ENCODE peak calls at places on chromosomes 6 and 20, in five cellular contexts. One of them, this sample, is unnamed.

GRCh38 chr6:11433860-11434259 is 103.7 kb upstream of the TMEM170B start:
- DNase-seq in IMR-90: no peak
- DNase-seq in cardiac muscle cell: no peak
- DNase-seq in PC-9: no peak
- DNase-seq in heart right ventricle: no peak
- DNase-seq in this sample: no peak

GRCh38 chr6:35534396-35535170 is 21.9 kb upstream of the TULP1 start:
- DNase-seq in heart right ventricle: no peak
- DNase-seq in cardiac muscle cell: peak; percentile 30
- DNase-seq in PC-9: no peak
- DNase-seq in IMR-90: no peak
- DNase-seq in this sample: no peak

GRCh38 chr20:53581444-53582311 is 12.0 kb downstream of the ZNF217 start:
- DNase-seq in IMR-90: no peak
- DNase-seq in heart right ventricle: no peak
- DNase-seq in cardiac muscle cell: no peak
- DNase-seq in PC-9: no peak
- DNase-seq in this sample: no peak

GRCh38 chr6:13299403-13299821 is 28.9 kb downstream of the TBC1D7 start:
- DNase-seq in cardiac muscle cell: no peak
- DNase-seq in IMR-90: no peak
- DNase-seq in heart right ventricle: no peak
- DNase-seq in PC-9: no peak
- DNase-seq in this sample: no peak

GRCh38 chr20:52190437-52191131 is 995 bp downstream of the ZFP64 start:
- DNase-seq in PC-9: peak; percentile 52
- DNase-seq in heart right ventricle: peak; percentile 13
- DNase-seq in cardiac muscle cell: peak; percentile 35
- DNase-seq in IMR-90: peak; percentile 11
- DNase-seq in this sample: no peak

GRCh38 chr6:46626228-46626909 is 26.2 kb downstream of the CYP39A1 start:
- DNase-seq in PC-9: no peak
- DNase-seq in IMR-90: peak; percentile 21
- DNase-seq in cardiac muscle cell: peak; percentile 45
- DNase-seq in heart right ventricle: peak; percentile 23
- DNase-seq in this sample: no peak

GRCh38 chr20:60256811-60257210 is 298.6 kb downstream of the CDH26 start:
- DNase-seq in PC-9: no peak
- DNase-seq in heart right ventricle: no peak
- DNase-seq in IMR-90: no peak
- DNase-seq in cardiac muscle cell: no peak
- DNase-seq in this sample: no peak

GRCh38 chr6:73691512-73691911 is 4.5 kb upstream of the CD109 start:
- DNase-seq in cardiac muscle cell: no peak
- DNase-seq in IMR-90: peak; percentile 55
- DNase-seq in heart right ventricle: no peak
- DNase-seq in PC-9: no peak
- DNase-seq in this sample: no peak

GRCh38 chr6:170181338-170181690 is 109.6 kb downstream of the DLL1 start:
- DNase-seq in heart right ventricle: no peak
- DNase-seq in cardiac muscle cell: no peak
- DNase-seq in IMR-90: no peak
- DNase-seq in PC-9: no peak
- DNase-seq in this sample: no peak

GRCh38 chr20:44034451-44034850 is 119.8 kb downstream of the TOX2 start:
- DNase-seq in heart right ventricle: no peak
- DNase-seq in cardiac muscle cell: no peak
- DNase-seq in PC-9: no peak
- DNase-seq in IMR-90: no peak
- DNase-seq in this sample: no peak

GRCh38 chr6:118876201-118876600 is 17.8 kb upstream of the ASF1A start:
- DNase-seq in IMR-90: peak; percentile 55
- DNase-seq in PC-9: no peak
- DNase-seq in heart right ventricle: no peak
- DNase-seq in cardiac muscle cell: no peak
- DNase-seq in this sample: no peak

GRCh38 chr6:511488-512137 is 120.1 kb downstream of the IRF4 start:
- DNase-seq in IMR-90: peak; percentile 20
- DNase-seq in PC-9: no peak
- DNase-seq in heart right ventricle: no peak
- DNase-seq in cardiac muscle cell: no peak
- DNase-seq in this sample: no peak

GRCh38 chr6:90494067-90494773 is 92.7 kb downstream of the MAP3K7 start:
- DNase-seq in IMR-90: no peak
- DNase-seq in cardiac muscle cell: no peak
- DNase-seq in heart right ventricle: no peak
- DNase-seq in PC-9: no peak
- DNase-seq in this sample: no peak

GRCh38 chr20:14877616-14878015 is 540.2 kb upstream of the FLRT3 start:
- DNase-seq in IMR-90: no peak
- DNase-seq in cardiac muscle cell: no peak
- DNase-seq in heart right ventricle: no peak
- DNase-seq in PC-9: no peak
- DNase-seq in this sample: no peak

GRCh38 chr6:80250391-80250997 is 144.0 kb downstream of the BCKDHB start:
- DNase-seq in IMR-90: peak; percentile 16
- DNase-seq in heart right ventricle: no peak
- DNase-seq in cardiac muscle cell: peak; percentile 12
- DNase-seq in PC-9: no peak
- DNase-seq in this sample: no peak

GRCh38 chr6:30380464-30380863 is 35.5 kb downstream of the RPP21 start:
- DNase-seq in heart right ventricle: no peak
- DNase-seq in cardiac muscle cell: no peak
- DNase-seq in PC-9: no peak
- DNase-seq in IMR-90: no peak
- DNase-seq in this sample: no peak

GRCh38 chr6:30883743-30884520 is at the start of gene DDR1:
- DNase-seq in heart right ventricle: peak; percentile 76
- DNase-seq in IMR-90: peak; percentile 54
- DNase-seq in cardiac muscle cell: peak; percentile 91
- DNase-seq in PC-9: peak; percentile 85
- DNase-seq in this sample: no peak

GRCh38 chr6:292506-293184 is 358 bp downstream of the DUSP22 start:
- DNase-seq in IMR-90: peak; percentile 24
- DNase-seq in heart right ventricle: peak; percentile 72
- DNase-seq in PC-9: peak; percentile 64
- DNase-seq in cardiac muscle cell: peak; percentile 39
- DNase-seq in this sample: no peak

GRCh38 chr20:58192567-58192966 is 35.9 kb downstream of the ANKRD60 start:
- DNase-seq in IMR-90: no peak
- DNase-seq in PC-9: no peak
- DNase-seq in cardiac muscle cell: no peak
- DNase-seq in heart right ventricle: no peak
- DNase-seq in this sample: no peak

GRCh38 chr6:47352169-47352568 is 42.5 kb upstream of the TNFRSF21 start:
- DNase-seq in cardiac muscle cell: peak; percentile 24
- DNase-seq in IMR-90: no peak
- DNase-seq in PC-9: no peak
- DNase-seq in heart right ventricle: no peak
- DNase-seq in this sample: no peak

GRCh38 chr6:19714415-19715165 is 122.6 kb upstream of the ID4 start:
- DNase-seq in cardiac muscle cell: no peak
- DNase-seq in PC-9: no peak
- DNase-seq in IMR-90: no peak
- DNase-seq in heart right ventricle: no peak
- DNase-seq in this sample: no peak

GRCh38 chr6:28772480-28773381 is 151.1 kb downstream of the TRIM27 start:
- DNase-seq in PC-9: no peak
- DNase-seq in IMR-90: no peak
- DNase-seq in cardiac muscle cell: no peak
- DNase-seq in heart right ventricle: no peak
- DNase-seq in this sample: no peak

GRCh38 chr20:36493801-36494114 is 47.6 kb upstream of the MYL9 start:
- DNase-seq in IMR-90: peak; percentile 78
- DNase-seq in heart right ventricle: peak; percentile 66
- DNase-seq in cardiac muscle cell: peak; percentile 76
- DNase-seq in PC-9: no peak
- DNase-seq in this sample: peak; percentile 45

GRCh38 chr6:47672816-47673215 is 25.6 kb upstream of the ADGRF4 start:
- DNase-seq in PC-9: no peak
- DNase-seq in heart right ventricle: no peak
- DNase-seq in IMR-90: no peak
- DNase-seq in cardiac muscle cell: no peak
- DNase-seq in this sample: no peak

GRCh38 chr6:71982385-71982784 is 96.0 kb downstream of the RIMS1 start:
- DNase-seq in cardiac muscle cell: no peak
- DNase-seq in PC-9: no peak
- DNase-seq in IMR-90: peak; percentile 1
- DNase-seq in heart right ventricle: no peak
- DNase-seq in this sample: no peak

GRCh38 chr6:56440551-56440981 is 193.2 kb upstream of the COL21A1 start:
- DNase-seq in cardiac muscle cell: no peak
- DNase-seq in PC-9: no peak
- DNase-seq in IMR-90: no peak
- DNase-seq in heart right ventricle: no peak
- DNase-seq in this sample: no peak

GRCh38 chr6:35363293-35363750 is 21.0 kb downstream of the PPARD start:
- DNase-seq in cardiac muscle cell: no peak
- DNase-seq in heart right ventricle: peak; percentile 44
- DNase-seq in PC-9: no peak
- DNase-seq in IMR-90: peak; percentile 39
- DNase-seq in this sample: no peak

GRCh38 chr6:134175532-134176282 is 123.3 kb upstream of the SLC2A12 start:
- DNase-seq in PC-9: peak; percentile 64
- DNase-seq in cardiac muscle cell: peak; percentile 89
- DNase-seq in heart right ventricle: peak; percentile 84
- DNase-seq in IMR-90: peak; percentile 78
- DNase-seq in this sample: no peak

GRCh38 chr6:119077643-119078448 is 618 bp downstream of the FAM184A start:
- DNase-seq in cardiac muscle cell: peak; percentile 15
- DNase-seq in IMR-90: no peak
- DNase-seq in heart right ventricle: peak; percentile 11
- DNase-seq in PC-9: peak; percentile 29
- DNase-seq in this sample: no peak

GRCh38 chr6:90233994-90234393 is 62.6 kb downstream of the BACH2 start:
- DNase-seq in PC-9: no peak
- DNase-seq in IMR-90: no peak
- DNase-seq in cardiac muscle cell: no peak
- DNase-seq in heart right ventricle: no peak
- DNase-seq in this sample: no peak

GRCh38 chr20:53949319-53949839 is 121.0 kb downstream of the BCAS1 start:
- DNase-seq in PC-9: peak; percentile 61
- DNase-seq in cardiac muscle cell: peak; percentile 88
- DNase-seq in IMR-90: peak; percentile 94
- DNase-seq in heart right ventricle: peak; percentile 41
- DNase-seq in this sample: no peak

GRCh38 chr6:107080036-107080435 is 35.3 kb downstream of the BEND3 start:
- DNase-seq in PC-9: no peak
- DNase-seq in heart right ventricle: no peak
- DNase-seq in IMR-90: no peak
- DNase-seq in cardiac muscle cell: no peak
- DNase-seq in this sample: no peak

GRCh38 chr6:31079656-31080261 is 32.6 kb downstream of the C6orf15 start:
- DNase-seq in PC-9: peak; percentile 64
- DNase-seq in cardiac muscle cell: peak; percentile 73
- DNase-seq in heart right ventricle: peak; percentile 63
- DNase-seq in IMR-90: peak; percentile 61
- DNase-seq in this sample: peak; percentile 41

DNA sequence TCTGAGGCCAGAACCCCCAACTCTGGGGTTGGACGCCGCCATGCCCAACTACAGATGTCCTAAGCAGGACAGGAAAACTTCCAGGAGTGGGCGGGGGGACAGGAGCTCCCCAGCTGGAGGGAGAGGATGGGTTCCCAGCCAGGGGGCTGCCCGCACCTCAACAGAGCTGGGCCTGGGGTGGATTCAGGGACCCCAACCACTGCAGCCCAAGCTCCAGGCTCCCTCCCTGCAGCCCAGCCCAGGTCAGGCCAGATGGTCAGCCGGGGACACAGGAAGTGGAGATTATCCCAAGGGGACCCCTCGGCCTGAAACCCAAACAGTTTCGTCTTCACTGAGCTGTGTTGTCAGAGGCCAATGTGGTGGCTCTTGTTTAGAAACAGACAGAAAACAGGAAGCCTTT is 9.4 kb downstream of the LAMA5 start:
- DNase-seq in PC-9: no peak
- DNase-seq in heart right ventricle: no peak
- DNase-seq in IMR-90: no peak
- DNase-seq in cardiac muscle cell: no peak
- DNase-seq in this sample: no peak
- H3K27ac ChIP-seq in PC-9: peak overlapping the region; percentile 86
- H3K27ac ChIP-seq in heart right ventricle: peak overlapping the region; percentile 89
- H3K27ac ChIP-seq in IMR-90: no peak overlapping the region
- H3K27ac ChIP-seq in cardiac muscle cell: no peak overlapping the region
- H3K27ac ChIP-seq in this sample: no peak overlapping the region

DNA sequence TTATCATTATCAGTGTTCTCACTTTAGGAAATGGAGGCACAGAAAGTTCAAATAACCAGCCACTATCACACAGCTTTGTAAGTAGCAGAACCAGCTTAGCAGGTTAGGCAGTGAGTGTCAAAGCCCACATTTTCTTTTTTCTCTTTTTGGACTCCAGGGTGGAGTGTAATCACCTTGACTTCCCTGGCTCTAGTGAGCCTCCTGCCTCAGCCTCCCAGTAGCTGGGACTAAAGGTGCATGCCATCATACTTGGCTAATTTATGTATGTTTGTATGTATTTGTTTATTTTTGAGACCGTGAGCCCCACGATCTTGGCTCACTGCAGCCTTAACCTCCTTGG is 7.8 kb upstream of the NCOA3 start:
- DNase-seq in cardiac muscle cell: no peak
- DNase-seq in IMR-90: no peak
- DNase-seq in PC-9: peak; percentile 42
- DNase-seq in heart right ventricle: no peak
- DNase-seq in this sample: no peak
- TF ChIP-seq CTCF in cardiac muscle cell: no peak
- TF ChIP-seq CTCF in IMR-90: no peak
- TF ChIP-seq CTCF in PC-9: no peak
- TF ChIP-seq CTCF in heart right ventricle: no peak
- TF ChIP-seq CTCF in this sample: no peak

GRCh38 chr6:18211338-18211737 is 53.0 kb downstream of the DEK start:
- DNase-seq in IMR-90: no peak
- DNase-seq in heart right ventricle: no peak
- DNase-seq in cardiac muscle cell: no peak
- DNase-seq in PC-9: no peak
- DNase-seq in this sample: no peak
- H3K4me3 ChIP-seq in IMR-90: no peak overlapping the region
- H3K4me3 ChIP-seq in heart right ventricle: no peak overlapping the region
- H3K4me3 ChIP-seq in cardiac muscle cell: no peak overlapping the region
- H3K4me3 ChIP-seq in PC-9: no peak overlapping the region
- H3K4me3 ChIP-seq in this sample: no peak overlapping the region

GRCh38 chr6:158808918-158809678 is 10.1 kb downstream of the EZR start:
- DNase-seq in PC-9: no peak
- DNase-seq in cardiac muscle cell: no peak
- DNase-seq in IMR-90: no peak
- DNase-seq in heart right ventricle: no peak
- DNase-seq in this sample: no peak
- H3K27ac ChIP-seq in PC-9: peak overlapping the region; percentile 92
- H3K27ac ChIP-seq in cardiac muscle cell: peak overlapping the region; percentile 24
- H3K27ac ChIP-seq in IMR-90: no peak overlapping the region
- H3K27ac ChIP-seq in heart right ventricle: no peak overlapping the region
- H3K27ac ChIP-seq in this sample: no peak overlapping the region

This sample was measured in AG04450.